ENCODE peak calls at places on chromosome X, in four cellular contexts. U is psoas muscle, R is GM23248, I is upper lobe of right lung. W is an unnamed sample.

GRCh38 chrX:100413231-100413630 is 3.2 kb upstream of the PCDH19 start:
- DNase-seq in U (peak; percentile 24), R (peak; percentile 77), I (no peak), W (no peak)

GRCh38 chrX:13790206-13791131 is 26.4 kb downstream of the GPM6B start:
- DNase-seq in U (no peak), R (no peak), I (no peak), W (no peak)

GRCh38 chrX:109925656-109926055 is 77.3 kb upstream of the TMEM164 start:
- DNase-seq in U (no peak), R (no peak), I (no peak), W (no peak)

GRCh38 chrX:11665144-11666040 is at the start of gene ARHGAP6:
- DNase-seq in U (peak; percentile 49), R (peak; percentile 57), I (peak; percentile 44), W (peak; percentile 85)

GRCh38 chrX:69988955-69989394 is 60.8 kb downstream of the AWAT2 start:
- DNase-seq in U (no peak), R (no peak), I (no peak), W (no peak)

GRCh38 chrX:69277369-69277768 is 112.1 kb upstream of the PJA1 start:
- DNase-seq in U (no peak), R (no peak), I (no peak), W (no peak)

GRCh38 chrX:21955398-21956189 is 15.1 kb downstream of the SMS start:
- DNase-seq in U (no peak), R (peak; percentile 26), I (no peak), W (no peak)

GRCh38 chrX:18935893-18936292 is 48.0 kb downstream of the PHKA2 start:
- DNase-seq in U (no peak), R (no peak), I (no peak), W (no peak)

GRCh38 chrX:46647251-46647650 is 73.7 kb downstream of the CHST7 start:
- DNase-seq in U (no peak), R (peak; percentile 24), I (no peak), W (no peak)

GRCh38 chrX:85004255-85004654 is 578 bp downstream of the APOOL start:
- DNase-seq in U (no peak), R (peak; percentile 59), I (no peak), W (no peak)

GRCh38 chrX:12580548-12580947 is 210.7 kb upstream of the PRPS2 start:
- DNase-seq in U (no peak), R (no peak), I (no peak), W (no peak)

GRCh38 chrX:129634541-129634940 is 20.2 kb downstream of the APLN start:
- DNase-seq in U (no peak), R (no peak), I (no peak), W (no peak)

GRCh38 chrX:71366674-71367256 is 608 bp downstream of the TAF1 start:
- DNase-seq in U (peak; percentile 19), R (peak; percentile 50), I (peak; percentile 65), W (no peak)

GRCh38 chrX:45715787-45716186 is 515.1 kb upstream of the DIPK2B start:
- DNase-seq in U (no peak), R (peak; percentile 51), I (no peak), W (no peak)

GRCh38 chrX:129777218-129777768 is 2.5 kb upstream of the SASH3 start:
- DNase-seq in U (peak; percentile 47), R (no peak), I (peak; percentile 79), W (peak; percentile 84)

GRCh38 chrX:155094468-155095061 is 23.3 kb downstream of the BRCC3 start:
- DNase-seq in U (no peak), R (peak; percentile 49), I (no peak), W (no peak)

GRCh38 chrX:70354726-70355125 is 64.8 kb downstream of the KIF4A start:
- DNase-seq in U (no peak), R (no peak), I (no peak), W (no peak)

GRCh38 chrX:39551748-39552147 is 546.0 kb downstream of the BCOR start:
- DNase-seq in U (no peak), R (no peak), I (no peak), W (no peak)

GRCh38 chrX:100911731-100912130 is 17.0 kb downstream of the XKRX start:
- DNase-seq in U (no peak), R (peak; percentile 1), I (no peak), W (no peak)

GRCh38 chrX:40098264-40099045 is 697 bp upstream of the BCOR start:
- DNase-seq in U (peak; percentile 40), R (peak; percentile 71), I (peak; percentile 73), W (no peak)

GRCh38 chrX:68072016-68072415 is 361.3 kb downstream of the OPHN1 start:
- DNase-seq in U (no peak), R (no peak), I (no peak), W (no peak)

GRCh38 chrX:107674480-107675364 is 46.4 kb downstream of the PRPS1 start:
- DNase-seq in U (peak; percentile 72), R (peak; percentile 75), I (peak; percentile 69), W (peak; percentile 86)

GRCh38 chrX:100658936-100659335 is 14.9 kb downstream of the SRPX2 start:
- DNase-seq in U (no peak), R (no peak), I (no peak), W (no peak)

GRCh38 chrX:154990496-154990895 is 32.0 kb downstream of the F8 start:
- DNase-seq in U (no peak), R (no peak), I (no peak), W (no peak)

GRCh38 chrX:70096052-70096451 is 33.8 kb downstream of the OTUD6A start:
- DNase-seq in U (no peak), R (peak; percentile 16), I (no peak), W (no peak)

GRCh38 chrX:1261285-1261684 is 7.3 kb upstream of the CSF2RA start:
- DNase-seq in U (no peak), R (no peak), I (no peak), W (no peak)

GRCh38 chrX:8565729-8566128 is 101.1 kb downstream of the VCX3B start:
- DNase-seq in U (no peak), R (no peak), I (no peak), W (no peak)

GRCh38 chrX:111375747-111376146 is 36.2 kb downstream of the DCX start:
- DNase-seq in U (no peak), R (peak; percentile 16), I (no peak), W (no peak)

GRCh38 chrX:117972681-117973080 is 143.9 kb downstream of the KLHL13 start:
- DNase-seq in U (no peak), R (no peak), I (no peak), W (no peak)

GRCh38 chrX:86104526-86104925 is 43.7 kb upstream of the DACH2 start:
- DNase-seq in U (no peak), R (no peak), I (no peak), W (no peak)

GRCh38 chrX:132592880-132593279 is 104.0 kb upstream of the MBNL3 start:
- DNase-seq in U (no peak), R (peak; percentile 37), I (no peak), W (no peak)

GRCh38 chrX:145393702-145394235 is 146.5 kb downstream of the SPANXN1 start:
- DNase-seq in U (no peak), R (no peak), I (no peak), W (no peak)

DNA sequence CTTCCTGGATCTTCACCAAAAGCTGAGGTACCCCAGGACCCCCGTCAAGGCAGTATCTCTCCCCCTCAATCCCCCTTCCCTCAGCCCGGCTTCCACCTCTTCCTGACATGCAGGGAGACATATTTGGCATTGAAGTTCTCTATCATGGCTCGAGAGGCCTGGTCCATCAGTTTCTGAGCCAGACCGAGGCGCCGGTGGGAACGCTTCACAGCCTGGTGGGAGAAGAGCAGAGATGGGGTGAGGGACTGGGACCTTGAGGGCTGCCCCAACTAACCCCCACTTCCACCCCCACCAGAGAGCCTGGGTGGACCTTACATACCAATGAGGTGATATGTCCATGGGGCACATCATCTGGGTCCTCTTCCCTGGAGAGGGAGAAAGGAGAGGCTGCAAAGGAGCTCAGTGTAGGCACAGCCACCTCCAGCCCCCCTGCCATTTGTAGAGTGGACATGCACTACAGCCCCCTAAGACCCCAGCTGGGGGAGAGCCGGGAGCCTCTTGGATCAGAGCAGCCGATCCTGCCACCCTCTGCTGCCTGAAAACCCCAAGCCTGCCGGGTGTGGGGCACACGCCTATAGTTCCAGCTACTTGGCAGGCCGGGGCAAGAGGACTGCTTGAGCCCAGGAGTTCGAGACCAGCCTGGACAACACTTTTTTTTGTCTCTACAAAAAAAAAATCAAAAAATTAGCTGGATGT is 2.5 kb downstream of the NAA10 start:
- DNase-seq in U (no peak), R (no peak), I (no peak), W (peak; percentile 65)
- H3K36me3 ChIP-seq in U (peaks cover 48% of the 10 kb centered on the region), R (no peaks in the 10 kb centered on the region), I (peaks cover 12% of the 10 kb centered on the region), W (no peaks in the 10 kb centered on the region)

DNA sequence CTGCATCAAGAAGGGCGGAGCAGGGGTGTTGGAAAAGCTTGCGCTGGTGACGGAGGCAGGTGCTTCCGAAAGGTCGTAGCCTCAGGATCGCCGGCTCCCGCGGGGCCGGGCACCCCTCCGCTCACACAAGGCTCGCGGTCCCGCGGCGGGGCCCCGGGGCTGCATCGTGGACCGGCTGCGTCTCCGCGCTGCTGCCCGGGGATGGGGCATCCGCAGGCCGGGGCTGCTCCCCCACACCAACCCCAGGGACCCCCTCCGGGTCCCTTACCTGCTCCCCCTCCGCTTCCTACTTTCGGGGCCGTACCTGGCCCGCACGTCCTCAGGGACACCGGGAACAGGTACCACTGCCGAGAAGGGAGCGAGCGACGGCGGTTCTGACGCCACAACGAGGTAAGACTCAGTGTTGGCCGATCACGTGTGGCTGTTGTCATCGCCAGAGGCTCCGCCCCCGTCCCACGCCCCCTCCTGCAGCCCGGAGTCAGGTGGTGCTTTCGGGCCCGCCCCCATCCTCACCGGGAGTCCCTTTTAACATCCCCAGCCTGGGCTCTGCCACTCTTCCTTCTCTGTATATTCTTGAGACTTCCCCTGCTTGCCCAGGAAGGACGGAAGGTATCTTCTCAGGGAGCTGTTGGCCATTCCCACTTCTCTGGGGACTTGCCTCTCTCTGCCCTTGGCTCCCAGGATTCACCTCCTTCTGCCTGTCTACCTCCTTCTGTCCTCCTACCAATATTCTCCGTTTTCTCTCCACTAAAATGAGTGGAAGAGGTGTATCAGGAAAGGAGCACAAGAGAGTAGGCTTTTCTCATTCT is at the start of gene BEX2:
- DNase-seq in U (peak; percentile 42), R (peak; percentile 40), I (peak; percentile 90), W (peak; percentile 92)
- H3K27ac ChIP-seq in U (no peak within 1 kb of the TSS), R (no peak within 1 kb of the TSS), I (peak within 1 kb of the TSS; percentile 30), W (no peak within 1 kb of the TSS)

GRCh38 chrX:148956352-148956751 is 455.9 kb downstream of the AFF2 start:
- DNase-seq in U (no peak), R (no peak), I (no peak), W (no peak)
- H3K36me3 ChIP-seq in U (no peaks in the 10 kb centered on the region), R (no peaks in the 10 kb centered on the region), I (no peaks in the 10 kb centered on the region), W (no peaks in the 10 kb centered on the region)

GRCh38 chrX:20609916-20610415 is 343.3 kb upstream of the RPS6KA3 start:
- DNase-seq in U (no peak), R (no peak), I (no peak), W (no peak)
- H3K27ac ChIP-seq in U (no peak overlapping the region), R (no peak overlapping the region), I (no peak overlapping the region), W (no peak overlapping the region)